ENCODE peak calls at places on chromosomes 6 and 20, in six cellular contexts. One of them, this sample, is unnamed.

GRCh38 chr20:31845300-31845863 is at the start of gene FOXS1:
- DNase-seq in thyroid gland: no peak
- DNase-seq in cardiac muscle cell: peak; percentile 18
- DNase-seq in uterus: peak; percentile 54
- DNase-seq in psoas muscle: peak; percentile 65
- DNase-seq in HCT116: no peak
- DNase-seq in this sample: no peak

GRCh38 chr6:106103728-106104109 is 17.6 kb downstream of the PRDM1 start:
- DNase-seq in thyroid gland: peak; percentile 85
- DNase-seq in cardiac muscle cell: no peak
- DNase-seq in uterus: no peak
- DNase-seq in psoas muscle: no peak
- DNase-seq in HCT116: no peak
- DNase-seq in this sample: no peak

GRCh38 chr6:88512951-88513350 is 346.8 kb upstream of the CNR1 start:
- DNase-seq in thyroid gland: no peak
- DNase-seq in cardiac muscle cell: no peak
- DNase-seq in uterus: no peak
- DNase-seq in psoas muscle: no peak
- DNase-seq in HCT116: no peak
- DNase-seq in this sample: peak; percentile 89

GRCh38 chr6:130969807-130970491 is 93.1 kb downstream of the EPB41L2 start:
- DNase-seq in thyroid gland: peak; percentile 18
- DNase-seq in cardiac muscle cell: peak; percentile 83
- DNase-seq in uterus: peak; percentile 41
- DNase-seq in psoas muscle: peak; percentile 66
- DNase-seq in HCT116: no peak
- DNase-seq in this sample: no peak

GRCh38 chr6:47083586-47084047 is 41.5 kb upstream of the ADGRF1 start:
- DNase-seq in thyroid gland: peak; percentile 88
- DNase-seq in cardiac muscle cell: peak; percentile 99
- DNase-seq in uterus: peak; percentile 95
- DNase-seq in psoas muscle: peak; percentile 94
- DNase-seq in HCT116: no peak
- DNase-seq in this sample: peak; percentile 98

GRCh38 chr6:167787896-167788530 is 38.7 kb upstream of the AFDN start:
- DNase-seq in thyroid gland: no peak
- DNase-seq in cardiac muscle cell: no peak
- DNase-seq in uterus: no peak
- DNase-seq in psoas muscle: no peak
- DNase-seq in HCT116: no peak
- DNase-seq in this sample: no peak

GRCh38 chr6:145147559-145147958 is 587.8 kb downstream of the EPM2A start:
- DNase-seq in thyroid gland: no peak
- DNase-seq in cardiac muscle cell: no peak
- DNase-seq in uterus: no peak
- DNase-seq in psoas muscle: no peak
- DNase-seq in HCT116: no peak
- DNase-seq in this sample: no peak

GRCh38 chr6:107115695-107116327 is 496 bp upstream of the BEND3 start:
- DNase-seq in thyroid gland: peak; percentile 56
- DNase-seq in cardiac muscle cell: peak; percentile 39
- DNase-seq in uterus: peak; percentile 20
- DNase-seq in psoas muscle: no peak
- DNase-seq in HCT116: no peak
- DNase-seq in this sample: no peak

GRCh38 chr20:16819483-16819882 is 71.3 kb downstream of the OTOR start:
- DNase-seq in thyroid gland: no peak
- DNase-seq in cardiac muscle cell: no peak
- DNase-seq in uterus: no peak
- DNase-seq in psoas muscle: no peak
- DNase-seq in HCT116: no peak
- DNase-seq in this sample: no peak

GRCh38 chr20:16821211-16822089 is 73.3 kb downstream of the OTOR start:
- DNase-seq in thyroid gland: peak; percentile 25
- DNase-seq in cardiac muscle cell: peak; percentile 61
- DNase-seq in uterus: no peak
- DNase-seq in psoas muscle: no peak
- DNase-seq in HCT116: peak; percentile 31
- DNase-seq in this sample: no peak

GRCh38 chr20:16810216-16810615 is 62.1 kb downstream of the OTOR start:
- DNase-seq in thyroid gland: no peak
- DNase-seq in cardiac muscle cell: no peak
- DNase-seq in uterus: no peak
- DNase-seq in psoas muscle: no peak
- DNase-seq in HCT116: no peak
- DNase-seq in this sample: no peak

GRCh38 chr20:16816192-16816591 is 68.0 kb downstream of the OTOR start:
- DNase-seq in thyroid gland: no peak
- DNase-seq in cardiac muscle cell: no peak
- DNase-seq in uterus: no peak
- DNase-seq in psoas muscle: no peak
- DNase-seq in HCT116: no peak
- DNase-seq in this sample: no peak
- TF ChIP-seq CTCF in thyroid gland: no peak
- TF ChIP-seq CTCF in cardiac muscle cell: no peak
- TF ChIP-seq CTCF in uterus: no peak
- TF ChIP-seq CTCF in psoas muscle: no peak
- TF ChIP-seq CTCF in HCT116: no peak
- TF ChIP-seq CTCF in this sample: no peak

GRCh38 chr6:43695967-43696291 is 8.3 kb upstream of the MRPS18A start:
- DNase-seq in thyroid gland: no peak
- DNase-seq in cardiac muscle cell: no peak
- DNase-seq in uterus: no peak
- DNase-seq in psoas muscle: no peak
- DNase-seq in HCT116: no peak
- DNase-seq in this sample: no peak

GRCh38 chr6:43702147-43702521 is 14.5 kb upstream of the MRPS18A start:
- DNase-seq in thyroid gland: no peak
- DNase-seq in cardiac muscle cell: no peak
- DNase-seq in uterus: no peak
- DNase-seq in psoas muscle: no peak
- DNase-seq in HCT116: no peak
- DNase-seq in this sample: no peak

GRCh38 chr6:43698584-43699349 is 11.2 kb upstream of the MRPS18A start:
- DNase-seq in thyroid gland: peak; percentile 92
- DNase-seq in cardiac muscle cell: peak; percentile 66
- DNase-seq in uterus: no peak
- DNase-seq in psoas muscle: peak; percentile 92
- DNase-seq in HCT116: no peak
- DNase-seq in this sample: no peak

GRCh38 chr6:43702522-43703440 is 15.2 kb upstream of the MRPS18A start:
- DNase-seq in thyroid gland: peak; percentile 96
- DNase-seq in cardiac muscle cell: peak; percentile 97
- DNase-seq in uterus: peak; percentile 88
- DNase-seq in psoas muscle: peak; percentile 96
- DNase-seq in HCT116: peak; percentile 92
- DNase-seq in this sample: peak; percentile 97

GRCh38 chr6:43699564-43700186 is 12.1 kb upstream of the MRPS18A start:
- DNase-seq in thyroid gland: no peak
- DNase-seq in cardiac muscle cell: peak; percentile 63
- DNase-seq in uterus: no peak
- DNase-seq in psoas muscle: no peak
- DNase-seq in HCT116: no peak
- DNase-seq in this sample: no peak
- H3K4me1 ChIP-seq in thyroid gland: peaks cover 74% of the 10 kb centered on the region
- H3K4me1 ChIP-seq in cardiac muscle cell: peaks cover 27% of the 10 kb centered on the region
- H3K4me1 ChIP-seq in uterus: peaks cover 6% of the 10 kb centered on the region
- H3K4me1 ChIP-seq in psoas muscle: peaks cover 51% of the 10 kb centered on the region
- H3K4me1 ChIP-seq in HCT116: peaks cover 36% of the 10 kb centered on the region
- H3K4me1 ChIP-seq in this sample: peaks cover 53% of the 10 kb centered on the region

GRCh38 chr20:37693629-37694626 is at the start of gene CTNNBL1:
- DNase-seq in thyroid gland: peak; percentile 99
- DNase-seq in cardiac muscle cell: peak; percentile 98
- DNase-seq in uterus: peak; percentile 99
- DNase-seq in psoas muscle: peak; percentile 99
- DNase-seq in HCT116: peak; percentile 92
- DNase-seq in this sample: peak; percentile 97
- TF ChIP-seq CTCF in thyroid gland: no peak
- TF ChIP-seq CTCF in cardiac muscle cell: no peak
- TF ChIP-seq CTCF in uterus: peak; percentile 22
- TF ChIP-seq CTCF in psoas muscle: no peak
- TF ChIP-seq CTCF in HCT116: no peak
- TF ChIP-seq CTCF in this sample: peak; percentile 10

DNA sequence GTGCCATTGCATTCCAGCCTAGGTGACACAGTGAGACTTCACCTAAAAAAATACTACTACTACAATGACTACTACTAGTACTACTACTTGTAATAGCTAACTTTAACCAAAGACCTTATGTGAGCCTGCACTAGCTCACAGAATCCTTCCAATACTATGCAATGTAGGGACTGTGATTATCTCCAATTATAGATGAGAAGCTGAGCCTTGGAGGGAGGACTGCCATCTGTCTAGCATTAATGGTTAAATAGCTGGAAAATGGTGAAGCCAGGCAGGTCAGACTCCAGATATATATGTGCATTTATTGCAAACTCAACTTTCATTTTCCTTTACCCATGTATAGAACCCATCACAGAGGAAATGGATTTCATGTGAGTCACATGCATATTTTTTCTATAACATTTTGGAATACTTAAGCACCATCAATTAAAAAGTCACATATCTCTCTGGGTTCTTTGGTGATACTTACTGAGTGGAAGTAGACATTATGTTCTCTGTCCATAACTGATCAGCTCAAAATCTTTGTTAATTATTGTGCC is 229.9 kb downstream of the BCAS1 start:
- DNase-seq in thyroid gland: no peak
- DNase-seq in cardiac muscle cell: no peak
- DNase-seq in uterus: no peak
- DNase-seq in psoas muscle: no peak
- DNase-seq in HCT116: no peak
- DNase-seq in this sample: no peak
- H3K4me1 ChIP-seq in thyroid gland: peaks cover 7% of the 10 kb centered on the region
- H3K4me1 ChIP-seq in cardiac muscle cell: no peaks in the 10 kb centered on the region
- H3K4me1 ChIP-seq in uterus: no peaks in the 10 kb centered on the region
- H3K4me1 ChIP-seq in psoas muscle: no peaks in the 10 kb centered on the region
- H3K4me1 ChIP-seq in HCT116: peaks cover 7% of the 10 kb centered on the region
- H3K4me1 ChIP-seq in this sample: peaks cover 3% of the 10 kb centered on the region

GRCh38 chr20:52539891-52540290 is 348.3 kb upstream of the ZFP64 start:
- DNase-seq in thyroid gland: no peak
- DNase-seq in cardiac muscle cell: no peak
- DNase-seq in uterus: no peak
- DNase-seq in psoas muscle: no peak
- DNase-seq in HCT116: no peak
- DNase-seq in this sample: no peak
- TF ChIP-seq CTCF in thyroid gland: no peak
- TF ChIP-seq CTCF in cardiac muscle cell: no peak
- TF ChIP-seq CTCF in uterus: no peak
- TF ChIP-seq CTCF in psoas muscle: no peak
- TF ChIP-seq CTCF in HCT116: no peak
- TF ChIP-seq CTCF in this sample: no peak

GRCh38 chr20:58401123-58401639 is 12.2 kb downstream of the VAPB start:
- DNase-seq in thyroid gland: no peak
- DNase-seq in cardiac muscle cell: peak; percentile 23
- DNase-seq in uterus: no peak
- DNase-seq in psoas muscle: no peak
- DNase-seq in HCT116: no peak
- DNase-seq in this sample: no peak

GRCh38 chr20:58399926-58400325 is 10.9 kb downstream of the VAPB start:
- DNase-seq in thyroid gland: no peak
- DNase-seq in cardiac muscle cell: no peak
- DNase-seq in uterus: no peak
- DNase-seq in psoas muscle: no peak
- DNase-seq in HCT116: no peak
- DNase-seq in this sample: no peak

GRCh38 chr20:58395604-58396003 is 6.6 kb downstream of the VAPB start:
- DNase-seq in thyroid gland: no peak
- DNase-seq in cardiac muscle cell: no peak
- DNase-seq in uterus: no peak
- DNase-seq in psoas muscle: no peak
- DNase-seq in HCT116: no peak
- DNase-seq in this sample: no peak

GRCh38 chr20:58397429-58397828 is 8.4 kb downstream of the VAPB start:
- DNase-seq in thyroid gland: no peak
- DNase-seq in cardiac muscle cell: no peak
- DNase-seq in uterus: no peak
- DNase-seq in psoas muscle: no peak
- DNase-seq in HCT116: no peak
- DNase-seq in this sample: no peak

DNA sequence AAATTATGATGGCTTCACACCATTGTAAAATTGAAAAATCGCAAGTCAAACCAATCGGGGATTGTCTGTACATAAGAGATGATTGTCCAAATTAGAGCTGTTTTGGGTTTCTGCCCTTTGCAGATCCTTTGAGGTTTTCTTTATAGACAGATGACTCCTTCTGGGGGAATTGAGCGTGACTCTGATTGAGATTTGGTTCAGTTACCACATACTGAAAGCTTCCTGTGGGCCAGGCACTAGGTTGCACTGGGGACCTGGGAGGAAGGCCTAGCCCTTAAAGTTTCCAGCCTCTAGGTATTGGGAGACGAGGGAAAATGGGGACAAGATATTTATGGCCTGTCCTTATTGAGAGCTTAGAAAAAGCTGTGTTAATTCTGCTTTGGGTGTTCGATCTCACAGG is 9.2 kb downstream of the VAPB start:
- DNase-seq in thyroid gland: no peak
- DNase-seq in cardiac muscle cell: no peak
- DNase-seq in uterus: no peak
- DNase-seq in psoas muscle: no peak
- DNase-seq in HCT116: no peak
- DNase-seq in this sample: no peak
- H3K4me1 ChIP-seq in thyroid gland: peaks cover 67% of the 10 kb centered on the region
- H3K4me1 ChIP-seq in cardiac muscle cell: no peaks in the 10 kb centered on the region
- H3K4me1 ChIP-seq in uterus: no peaks in the 10 kb centered on the region
- H3K4me1 ChIP-seq in psoas muscle: peaks cover 30% of the 10 kb centered on the region
- H3K4me1 ChIP-seq in HCT116: no peaks in the 10 kb centered on the region
- H3K4me1 ChIP-seq in this sample: peaks cover 77% of the 10 kb centered on the region

GRCh38 chr6:110039996-110040383 is 61.9 kb downstream of the GPR6 start:
- DNase-seq in thyroid gland: peak; percentile 36
- DNase-seq in cardiac muscle cell: peak; percentile 48
- DNase-seq in uterus: no peak
- DNase-seq in psoas muscle: no peak
- DNase-seq in HCT116: peak; percentile 32
- DNase-seq in this sample: no peak
- TF ChIP-seq CTCF in thyroid gland: peak; percentile 42
- TF ChIP-seq CTCF in cardiac muscle cell: peak; percentile 40
- TF ChIP-seq CTCF in uterus: peak; percentile 19
- TF ChIP-seq CTCF in psoas muscle: no peak
- TF ChIP-seq CTCF in HCT116: peak; percentile 80
- TF ChIP-seq CTCF in this sample: no peak